ENCODE peak calls at places on chromosomes 13 and 19, in eight cellular contexts. G is GM04503; C is stimulated activated CD4-positive, alpha-beta T cell treated with anti-CD3 and anti-CD28 coated beads, Interleukin-15, amount 100 ng/mL, for 24 hours; K is erythroblast; B is stimulated activated CD8-positive, alpha-beta memory T cell treated with anti-CD3 and anti-CD28 coated beads, Interleukin-7, amount 100 ng/mL, for 1 hour; D is midbrain; Q is A172; U is aorta. T is an unnamed sample.

GRCh38 chr19:10112895-10113591 is 1.6 kb downstream of the P2RY11 start:
- DNase-seq in G (no peak), C (peak), K (peak), B (no peak), D (no peak), Q (no peak), U (peak), T (no peak)

GRCh38 chr13:27587083-27587482 is 33.2 kb downstream of the LNX2 start:
- DNase-seq in G (no peak), C (no peak), K (no peak), B (no peak), D (no peak), Q (no peak), U (no peak), T (no peak)

GRCh38 chr13:26017196-26017921 is 34.5 kb downstream of the SHISA2 start:
- DNase-seq in G (no peak), C (peak), K (no peak), B (no peak), D (peak), Q (no peak), U (no peak), T (peak)

GRCh38 chr13:103140001-103140671 is 73.9 kb upstream of the SLC10A2 start:
- DNase-seq in G (no peak), C (no peak), K (no peak), B (no peak), D (peak), Q (peak), U (no peak), T (peak)

GRCh38 chr19:38684078-38684861 is 36.8 kb downstream of the ACTN4 start:
- DNase-seq in G (peak), C (peak), K (peak), B (no peak), D (no peak), Q (peak), U (peak), T (no peak)

GRCh38 chr19:37988758-37989635 is 82.0 kb downstream of the SIPA1L3 start:
- DNase-seq in G (no peak), C (no peak), K (no peak), B (no peak), D (no peak), Q (no peak), U (no peak), T (no peak)

GRCh38 chr19:18590273-18591272 is 2.0 kb downstream of the REX1BD start:
- DNase-seq in G (no peak), C (peak), K (peak), B (no peak), D (peak), Q (no peak), U (no peak), T (peak)

GRCh38 chr19:17557461-17557860 is 2.0 kb downstream of the COLGALT1 start:
- DNase-seq in G (no peak), C (no peak), K (no peak), B (no peak), D (no peak), Q (no peak), U (no peak), T (no peak)

GRCh38 chr19:38930776-38931761 is at the start of gene MRPS12:
- DNase-seq in G (peak), C (peak), K (peak), B (peak), D (peak), Q (peak), U (peak), T (peak)

GRCh38 chr19:33434886-33435705 is 61.6 kb downstream of the CEBPG start:
- DNase-seq in G (no peak), C (no peak), K (no peak), B (no peak), D (no peak), Q (peak), U (peak), T (no peak)

GRCh38 chr19:7500811-7501450 is 12.1 kb upstream of the PEX11G start:
- DNase-seq in G (no peak), C (peak), K (peak), B (no peak), D (peak), Q (no peak), U (no peak), T (peak)

GRCh38 chr19:14767466-14767971 is 10.8 kb downstream of the ADGRE2 start:
- DNase-seq in G (no peak), C (no peak), K (no peak), B (no peak), D (no peak), Q (no peak), U (peak), T (no peak)

GRCh38 chr19:34459614-34460013 is 21.9 kb upstream of the WTIP start:
- DNase-seq in G (no peak), C (no peak), K (no peak), B (no peak), D (no peak), Q (no peak), U (no peak), T (no peak)

GRCh38 chr13:49620170-49620621 is 8.1 kb upstream of the ARL11 start:
- DNase-seq in G (no peak), C (no peak), K (no peak), B (no peak), D (no peak), Q (no peak), U (no peak), T (no peak)

GRCh38 chr19:49157445-49158224 is at the start of gene TRPM4:
- DNase-seq in G (no peak), C (peak), K (peak), B (no peak), D (peak), Q (no peak), U (peak), T (no peak)

GRCh38 chr19:47186337-47187022 is 44.5 kb downstream of the BBC3 start:
- DNase-seq in G (no peak), C (peak), K (no peak), B (peak), D (no peak), Q (no peak), U (no peak), T (no peak)

GRCh38 chr19:9406798-9407352 is 28.5 kb downstream of the ZNF266 start:
- DNase-seq in G (peak), C (peak), K (peak), B (no peak), D (no peak), Q (peak), U (peak), T (no peak)

GRCh38 chr19:55386515-55386947 is 799 bp downstream of the RPL28 start:
- DNase-seq in G (no peak), C (no peak), K (no peak), B (no peak), D (no peak), Q (no peak), U (no peak), T (no peak)

GRCh38 chr13:96238241-96238640 is 148.3 kb downstream of the HS6ST3 start:
- DNase-seq in G (no peak), C (no peak), K (no peak), B (no peak), D (peak), Q (no peak), U (no peak), T (peak)

GRCh38 chr13:77740097-77740496 is 42.6 kb downstream of the SLAIN1 start:
- DNase-seq in G (no peak), C (no peak), K (no peak), B (no peak), D (peak), Q (no peak), U (no peak), T (no peak)

GRCh38 chr13:74795526-74795925 is 661.3 kb upstream of the KLF12 start:
- DNase-seq in G (no peak), C (no peak), K (no peak), B (no peak), D (peak), Q (no peak), U (no peak), T (peak)

GRCh38 chr13:60386250-60386649 is 10.8 kb upstream of the TDRD3 start:
- DNase-seq in G (no peak), C (no peak), K (no peak), B (no peak), D (no peak), Q (no peak), U (no peak), T (no peak)